ENCODE peak calls at places on chromosomes 4 and X, in seven cellular contexts. One of them, this sample, is unnamed.

GRCh38 chr4:4659871-4660651 is 118.2 kb upstream of the STX18 start:
- DNase-seq in adipocyte: peak; percentile 79
- DNase-seq in pancreas: no peak
- DNase-seq in psoas muscle: no peak
- DNase-seq in IMR-90: peak; percentile 94
- DNase-seq in aorta: peak; percentile 59
- DNase-seq in tibial nerve: no peak
- DNase-seq in this sample: no peak

GRCh38 chr4:174217273-174218126 is 66.0 kb downstream of the FBXO8 start:
- DNase-seq in tibial nerve: no peak
- DNase-seq in psoas muscle: no peak
- DNase-seq in pancreas: peak; percentile 64
- DNase-seq in aorta: no peak
- DNase-seq in adipocyte: peak; percentile 73
- DNase-seq in IMR-90: peak; percentile 37
- DNase-seq in this sample: peak; percentile 55

GRCh38 chr4:10273030-10273429 is 156.4 kb upstream of the WDR1 start:
- DNase-seq in pancreas: no peak
- DNase-seq in adipocyte: peak; percentile 1
- DNase-seq in aorta: no peak
- DNase-seq in IMR-90: no peak
- DNase-seq in psoas muscle: no peak
- DNase-seq in tibial nerve: no peak
- DNase-seq in this sample: no peak

GRCh38 chr4:1497189-1497801 is 91.1 kb upstream of the NKX1-1 start:
- DNase-seq in aorta: no peak
- DNase-seq in adipocyte: no peak
- DNase-seq in pancreas: no peak
- DNase-seq in tibial nerve: no peak
- DNase-seq in IMR-90: no peak
- DNase-seq in psoas muscle: no peak
- DNase-seq in this sample: no peak

GRCh38 chr4:41505161-41505653 is 32.8 kb upstream of the LIMCH1 start:
- DNase-seq in pancreas: no peak
- DNase-seq in IMR-90: no peak
- DNase-seq in psoas muscle: peak; percentile 24
- DNase-seq in adipocyte: peak; percentile 10
- DNase-seq in tibial nerve: no peak
- DNase-seq in aorta: peak; percentile 80
- DNase-seq in this sample: no peak

GRCh38 chrX:154348646-154349358 is 25.6 kb downstream of the FLNA start:
- DNase-seq in aorta: peak; percentile 51
- DNase-seq in pancreas: peak; percentile 76
- DNase-seq in IMR-90: no peak
- DNase-seq in adipocyte: no peak
- DNase-seq in psoas muscle: peak; percentile 15
- DNase-seq in tibial nerve: no peak
- DNase-seq in this sample: no peak

GRCh38 chrX:2627272-2627867 is 63.7 kb upstream of the CD99 start:
- DNase-seq in aorta: no peak
- DNase-seq in IMR-90: peak; percentile 27
- DNase-seq in adipocyte: peak; percentile 40
- DNase-seq in tibial nerve: no peak
- DNase-seq in pancreas: no peak
- DNase-seq in psoas muscle: no peak
- DNase-seq in this sample: no peak

GRCh38 chr4:188778880-188779279 is 639.6 kb downstream of the TRIML1 start:
- DNase-seq in psoas muscle: no peak
- DNase-seq in pancreas: no peak
- DNase-seq in IMR-90: peak; percentile 69
- DNase-seq in tibial nerve: no peak
- DNase-seq in aorta: no peak
- DNase-seq in adipocyte: no peak
- DNase-seq in this sample: no peak

GRCh38 chrX:68852046-68852445 is 23.2 kb downstream of the EFNB1 start:
- DNase-seq in IMR-90: no peak
- DNase-seq in adipocyte: no peak
- DNase-seq in tibial nerve: no peak
- DNase-seq in pancreas: no peak
- DNase-seq in psoas muscle: no peak
- DNase-seq in aorta: no peak
- DNase-seq in this sample: no peak

GRCh38 chr4:98928505-98929340 is at the start of gene EIF4E:
- DNase-seq in tibial nerve: peak; percentile 94
- DNase-seq in IMR-90: peak; percentile 99
- DNase-seq in psoas muscle: peak; percentile 97
- DNase-seq in pancreas: peak; percentile 99
- DNase-seq in adipocyte: peak; percentile 99
- DNase-seq in aorta: peak; percentile 99
- DNase-seq in this sample: peak; percentile 96

GRCh38 chr4:2484993-2485392 is 16.1 kb downstream of the RNF4 start:
- DNase-seq in tibial nerve: peak; percentile 35
- DNase-seq in adipocyte: peak; percentile 37
- DNase-seq in psoas muscle: peak; percentile 60
- DNase-seq in IMR-90: no peak
- DNase-seq in pancreas: peak; percentile 61
- DNase-seq in aorta: peak; percentile 89
- DNase-seq in this sample: no peak

GRCh38 chrX:149079805-149080406 is 425.2 kb downstream of the IDS start:
- DNase-seq in pancreas: no peak
- DNase-seq in psoas muscle: no peak
- DNase-seq in adipocyte: no peak
- DNase-seq in IMR-90: no peak
- DNase-seq in aorta: no peak
- DNase-seq in tibial nerve: no peak
- DNase-seq in this sample: no peak

GRCh38 chrX:1884446-1884845 is 269.6 kb downstream of the ASMT start:
- DNase-seq in tibial nerve: no peak
- DNase-seq in IMR-90: no peak
- DNase-seq in psoas muscle: no peak
- DNase-seq in adipocyte: no peak
- DNase-seq in aorta: no peak
- DNase-seq in pancreas: no peak
- DNase-seq in this sample: no peak

GRCh38 chr4:76665139-76665538 is 230.1 kb downstream of the SHROOM3 start:
- DNase-seq in tibial nerve: no peak
- DNase-seq in pancreas: no peak
- DNase-seq in aorta: no peak
- DNase-seq in IMR-90: peak; percentile 43
- DNase-seq in adipocyte: no peak
- DNase-seq in psoas muscle: no peak
- DNase-seq in this sample: no peak

GRCh38 chr4:42578187-42578586 is 78.7 kb downstream of the ATP8A1 start:
- DNase-seq in pancreas: no peak
- DNase-seq in IMR-90: no peak
- DNase-seq in tibial nerve: no peak
- DNase-seq in aorta: no peak
- DNase-seq in adipocyte: no peak
- DNase-seq in psoas muscle: no peak
- DNase-seq in this sample: no peak

DNA sequence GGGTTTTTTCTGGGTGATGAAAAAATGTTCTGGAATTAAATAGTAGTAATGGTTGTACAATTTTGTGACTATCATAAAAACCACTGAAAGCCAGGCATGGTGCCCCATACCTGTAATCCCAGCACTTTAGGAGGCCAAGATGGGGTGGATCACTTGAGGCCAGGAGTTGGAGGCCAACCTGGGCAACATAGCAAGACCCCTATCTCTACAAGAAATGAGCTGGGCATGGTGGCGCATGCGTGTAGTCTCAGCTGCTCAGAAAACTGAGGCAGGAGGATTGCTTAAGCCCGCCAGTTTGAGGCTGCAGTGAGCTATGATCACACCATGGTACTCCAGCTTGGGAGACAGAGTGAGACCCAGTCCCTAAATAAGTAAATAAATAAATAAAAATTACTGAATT is 58.3 kb upstream of the TMEM131L start:
- DNase-seq in pancreas: no peak
- DNase-seq in adipocyte: no peak
- DNase-seq in IMR-90: no peak
- DNase-seq in aorta: no peak
- DNase-seq in tibial nerve: no peak
- DNase-seq in psoas muscle: no peak
- DNase-seq in this sample: no peak
- H3K27me3 ChIP-seq in pancreas: no peaks in the 10 kb centered on the region
- H3K27me3 ChIP-seq in adipocyte: no peaks in the 10 kb centered on the region
- H3K27me3 ChIP-seq in IMR-90: no peaks in the 10 kb centered on the region
- H3K27me3 ChIP-seq in aorta: no peaks in the 10 kb centered on the region
- H3K27me3 ChIP-seq in tibial nerve: no peaks in the 10 kb centered on the region
- H3K27me3 ChIP-seq in psoas muscle: no peaks in the 10 kb centered on the region
- H3K27me3 ChIP-seq in this sample: no peaks in the 10 kb centered on the region

GRCh38 chr4:185879666-185880312 is 67.8 kb upstream of the SORBS2 start:
- DNase-seq in adipocyte: no peak
- DNase-seq in aorta: no peak
- DNase-seq in tibial nerve: no peak
- DNase-seq in pancreas: no peak
- DNase-seq in IMR-90: no peak
- DNase-seq in psoas muscle: no peak
- DNase-seq in this sample: no peak

GRCh38 chr4:185878633-185879032 is 66.6 kb upstream of the SORBS2 start:
- DNase-seq in tibial nerve: no peak
- DNase-seq in pancreas: no peak
- DNase-seq in psoas muscle: no peak
- DNase-seq in adipocyte: no peak
- DNase-seq in aorta: no peak
- DNase-seq in IMR-90: no peak
- DNase-seq in this sample: no peak

GRCh38 chr4:185881427-185881826 is 69.4 kb upstream of the SORBS2 start:
- DNase-seq in IMR-90: no peak
- DNase-seq in pancreas: no peak
- DNase-seq in aorta: no peak
- DNase-seq in adipocyte: peak; percentile 74
- DNase-seq in tibial nerve: no peak
- DNase-seq in psoas muscle: no peak
- DNase-seq in this sample: no peak

GRCh38 chr4:185883591-185883990 is 71.6 kb upstream of the SORBS2 start:
- DNase-seq in IMR-90: no peak
- DNase-seq in tibial nerve: no peak
- DNase-seq in pancreas: no peak
- DNase-seq in psoas muscle: no peak
- DNase-seq in adipocyte: no peak
- DNase-seq in aorta: no peak
- DNase-seq in this sample: no peak

GRCh38 chr4:185880571-185880970 is 68.6 kb upstream of the SORBS2 start:
- DNase-seq in aorta: no peak
- DNase-seq in IMR-90: no peak
- DNase-seq in pancreas: no peak
- DNase-seq in psoas muscle: no peak
- DNase-seq in tibial nerve: no peak
- DNase-seq in adipocyte: no peak
- DNase-seq in this sample: no peak
- H3K4me3 ChIP-seq in aorta: no peak overlapping the region
- H3K4me3 ChIP-seq in IMR-90: no peak overlapping the region
- H3K4me3 ChIP-seq in pancreas: no peak overlapping the region
- H3K4me3 ChIP-seq in psoas muscle: no peak overlapping the region
- H3K4me3 ChIP-seq in tibial nerve: no peak overlapping the region
- H3K4me3 ChIP-seq in adipocyte: no peak overlapping the region
- H3K4me3 ChIP-seq in this sample: no peak overlapping the region

GRCh38 chr4:112522389-112522788 is 6.4 kb upstream of the NEUROG2 start:
- DNase-seq in IMR-90: no peak
- DNase-seq in pancreas: no peak
- DNase-seq in adipocyte: no peak
- DNase-seq in aorta: no peak
- DNase-seq in tibial nerve: no peak
- DNase-seq in psoas muscle: no peak
- DNase-seq in this sample: no peak
- H3K27me3 ChIP-seq in IMR-90: peaks cover 67% of the 10 kb centered on the region
- H3K27me3 ChIP-seq in pancreas: peaks cover 12% of the 10 kb centered on the region
- H3K27me3 ChIP-seq in adipocyte: peaks cover 68% of the 10 kb centered on the region
- H3K27me3 ChIP-seq in aorta: no peaks in the 10 kb centered on the region
- H3K27me3 ChIP-seq in tibial nerve: peaks cover 2% of the 10 kb centered on the region
- H3K27me3 ChIP-seq in psoas muscle: peaks cover 81% of the 10 kb centered on the region
- H3K27me3 ChIP-seq in this sample: peaks cover 68% of the 10 kb centered on the region

DNA sequence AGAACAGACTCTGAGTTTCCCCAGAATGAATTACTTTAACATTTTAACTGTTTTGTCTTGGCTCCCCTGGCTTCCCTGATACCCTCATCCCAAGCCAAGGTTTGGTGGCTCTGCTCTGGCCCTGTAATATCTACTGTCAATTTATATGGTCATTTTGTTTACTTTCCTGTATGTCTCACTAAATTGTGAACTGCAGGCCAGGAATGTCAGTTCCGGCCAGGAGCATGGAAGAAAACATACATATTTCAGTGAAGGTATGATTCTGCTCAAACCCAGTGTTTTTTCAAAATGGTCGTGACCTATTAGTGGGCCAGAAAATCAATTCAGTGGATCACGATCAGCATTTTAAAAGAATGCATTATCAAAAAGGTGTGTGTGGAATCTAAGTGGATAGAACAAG is 1.2 kb downstream of the RPGR start:
- DNase-seq in psoas muscle: no peak
- DNase-seq in IMR-90: no peak
- DNase-seq in tibial nerve: no peak
- DNase-seq in aorta: no peak
- DNase-seq in adipocyte: no peak
- DNase-seq in pancreas: no peak
- DNase-seq in this sample: no peak
- H3K4me3 ChIP-seq in psoas muscle: peak overlapping the region; percentile 74
- H3K4me3 ChIP-seq in IMR-90: peak overlapping the region; percentile 89
- H3K4me3 ChIP-seq in tibial nerve: peak overlapping the region; percentile 67
- H3K4me3 ChIP-seq in aorta: no peak overlapping the region
- H3K4me3 ChIP-seq in adipocyte: peak overlapping the region; percentile 80
- H3K4me3 ChIP-seq in pancreas: no peak overlapping the region
- H3K4me3 ChIP-seq in this sample: peak overlapping the region; percentile 49

DNA sequence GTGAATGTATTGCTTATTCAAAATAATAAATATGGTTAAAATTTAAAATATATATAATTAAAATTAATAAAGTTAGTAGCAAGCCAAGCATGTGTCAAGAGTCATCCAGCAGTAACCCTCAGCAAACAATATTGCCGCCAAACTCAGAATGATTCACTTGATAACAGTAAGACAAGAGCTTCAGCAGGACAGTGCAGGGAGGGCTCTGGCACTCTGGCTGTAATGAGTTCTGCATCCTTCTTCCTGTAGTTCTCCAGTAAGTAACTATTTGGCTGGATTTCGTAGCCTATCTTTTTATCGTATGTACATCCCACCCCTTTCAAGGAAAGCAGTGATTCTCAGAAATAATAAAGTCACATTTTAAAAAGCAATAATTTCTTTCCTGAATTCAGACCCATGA is 17.6 kb downstream of the OTUD6A start:
- DNase-seq in psoas muscle: no peak
- DNase-seq in IMR-90: no peak
- DNase-seq in aorta: no peak
- DNase-seq in pancreas: no peak
- DNase-seq in adipocyte: no peak
- DNase-seq in tibial nerve: no peak
- DNase-seq in this sample: no peak
- H3K27me3 ChIP-seq in psoas muscle: peaks cover 8% of the 10 kb centered on the region
- H3K27me3 ChIP-seq in IMR-90: peaks cover 11% of the 10 kb centered on the region
- H3K27me3 ChIP-seq in aorta: no peaks in the 10 kb centered on the region
- H3K27me3 ChIP-seq in pancreas: no peaks in the 10 kb centered on the region
- H3K27me3 ChIP-seq in adipocyte: peaks cover 31% of the 10 kb centered on the region
- H3K27me3 ChIP-seq in tibial nerve: no peaks in the 10 kb centered on the region
- H3K27me3 ChIP-seq in this sample: no peaks in the 10 kb centered on the region

GRCh38 chrX:74923942-74924448 is 1.3 kb downstream of the NEXMIF start:
- DNase-seq in aorta: peak; percentile 45
- DNase-seq in pancreas: peak; percentile 42
- DNase-seq in tibial nerve: peak; percentile 12
- DNase-seq in psoas muscle: peak; percentile 29
- DNase-seq in IMR-90: no peak
- DNase-seq in adipocyte: peak; percentile 1
- DNase-seq in this sample: no peak
- H3K4me3 ChIP-seq in aorta: no peak overlapping the region
- H3K4me3 ChIP-seq in pancreas: peak overlapping the region; percentile 13
- H3K4me3 ChIP-seq in tibial nerve: peak overlapping the region; percentile 51
- H3K4me3 ChIP-seq in psoas muscle: peak overlapping the region; percentile 63
- H3K4me3 ChIP-seq in IMR-90: no peak overlapping the region
- H3K4me3 ChIP-seq in adipocyte: no peak overlapping the region
- H3K4me3 ChIP-seq in this sample: peak overlapping the region; percentile 12

This sample was measured in H1.